ENCODE peak calls at places on chromosome 6, in eight cellular contexts. E is Peyer's patch, I is heart left ventricle, H is uterus, P is stomach, B is A549, A is body of pancreas, R is breast epithelium. D is an unnamed sample.

GRCh38 chr6:89260832-89261231 is 43.7 kb upstream of the GABRR1 start:
- DNase-seq in I (no peak), R (no peak), H (no peak), B (no peak), A (no peak), P (no peak), E (no peak), D (no peak)

GRCh38 chr6:35381132-35381531 is 38.8 kb downstream of the PPARD start:
- DNase-seq in B (no peak), A (no peak), E (no peak), H (no peak), P (no peak), R (no peak), I (no peak), D (no peak)

GRCh38 chr6:169559001-169559441 is 142.8 kb downstream of the WDR27 start:
- DNase-seq in E (no peak), R (no peak), B (no peak), P (no peak), A (no peak), H (no peak), I (no peak), D (no peak)

GRCh38 chr6:93282521-93283031 is 136.8 kb downstream of the EPHA7 start:
- DNase-seq in A (no peak), R (no peak), B (no peak), I (peak), E (no peak), P (no peak), H (no peak), D (no peak)

GRCh38 chr6:166598441-166599138 is 12.1 kb upstream of the RAMACL start:
- DNase-seq in I (peak), B (no peak), A (no peak), H (peak), R (peak), P (no peak), E (no peak), D (peak)

GRCh38 chr6:30769088-30769852 is 24.9 kb upstream of the IER3 start:
- DNase-seq in E (peak), R (peak), A (peak), B (peak), P (peak), H (peak), I (peak), D (no peak)

GRCh38 chr6:26316291-26316690 is 48.7 kb upstream of the BTN3A2 start:
- DNase-seq in E (no peak), P (no peak), R (no peak), A (no peak), B (no peak), H (no peak), I (no peak), D (no peak)

GRCh38 chr6:52551483-52552277 is 25.2 kb downstream of the TRAM2 start:
- DNase-seq in I (peak), B (no peak), E (no peak), H (peak), R (peak), A (peak), P (peak), D (peak)

GRCh38 chr6:158353851-158354508 is 41.7 kb downstream of the TULP4 start:
- DNase-seq in E (no peak), I (no peak), H (no peak), A (no peak), B (no peak), R (peak), P (no peak), D (no peak)

GRCh38 chr6:165744515-165745228 is 81.6 kb upstream of the PDE10A start:
- DNase-seq in H (no peak), E (no peak), R (no peak), P (no peak), I (no peak), B (no peak), A (no peak), D (no peak)

GRCh38 chr6:129753422-129753821 is 43.4 kb upstream of the ARHGAP18 start:
- DNase-seq in P (no peak), I (no peak), A (no peak), R (no peak), H (no peak), B (no peak), E (no peak), D (no peak)

GRCh38 chr6:13411484-13411883 is 75.9 kb downstream of the GFOD1 start:
- DNase-seq in I (no peak), H (no peak), A (no peak), B (no peak), P (no peak), E (no peak), R (no peak), D (no peak)

GRCh38 chr6:111798281-111798725 is 74.9 kb downstream of the FYN start:
- DNase-seq in E (no peak), P (no peak), R (no peak), I (no peak), H (no peak), A (no peak), B (no peak), D (no peak)

GRCh38 chr6:38610050-38610619 is 29.6 kb downstream of the BTBD9 start:
- DNase-seq in I (no peak), H (no peak), B (no peak), A (no peak), P (no peak), E (no peak), R (no peak), D (no peak)

GRCh38 chr6:25369450-25370086 is 90.4 kb downstream of the CARMIL1 start:
- DNase-seq in R (peak), A (peak), I (peak), P (peak), E (no peak), B (no peak), H (no peak), D (no peak)

GRCh38 chr6:131410785-131411184 is 162.2 kb upstream of the ARG1 start:
- DNase-seq in R (no peak), P (no peak), A (no peak), I (no peak), B (no peak), H (no peak), E (no peak), D (no peak)

GRCh38 chr6:144214622-144215401 is 64.5 kb downstream of the STX11 start:
- DNase-seq in R (no peak), P (no peak), I (no peak), A (no peak), H (peak), E (no peak), B (no peak), D (no peak)

GRCh38 chr6:31607317-31607716 is 7.7 kb upstream of the AIF1 start:
- DNase-seq in I (no peak), A (no peak), H (no peak), B (no peak), P (no peak), R (no peak), E (no peak), D (no peak)

GRCh38 chr6:37889015-37889885 is 69.7 kb downstream of the ZFAND3 start:
- DNase-seq in H (no peak), A (no peak), B (no peak), I (no peak), R (no peak), P (no peak), E (no peak), D (no peak)

GRCh38 chr6:71334768-71335167 is 46.2 kb downstream of the OGFRL1 start:
- DNase-seq in E (no peak), B (no peak), R (no peak), A (no peak), H (no peak), I (no peak), P (no peak), D (no peak)

GRCh38 chr6:97669191-97669651 is 386.2 kb upstream of the MMS22L start:
- DNase-seq in R (no peak), P (no peak), I (peak), E (peak), A (no peak), B (no peak), H (no peak), D (no peak)

GRCh38 chr6:170445984-170446383 is 107.1 kb downstream of the PSMB1 start:
- DNase-seq in H (no peak), B (no peak), I (no peak), A (no peak), P (no peak), E (no peak), R (no peak), D (no peak)

GRCh38 chr6:15776458-15776980 is 113.7 kb upstream of the DTNBP1 start:
- DNase-seq in H (no peak), R (no peak), E (no peak), B (no peak), A (no peak), P (no peak), I (no peak), D (no peak)

GRCh38 chr6:72999995-73000394 is 225.3 kb downstream of the KHDC1L start:
- DNase-seq in P (no peak), E (no peak), R (peak), I (no peak), B (no peak), A (no peak), H (no peak), D (no peak)

GRCh38 chr6:8082572-8082953 is 18.4 kb upstream of the BLOC1S5 start:
- DNase-seq in P (no peak), R (no peak), E (no peak), I (no peak), A (no peak), H (no peak), B (no peak), D (no peak)

GRCh38 chr6:35128496-35128895 is 12.6 kb downstream of the TCP11 start:
- DNase-seq in H (no peak), I (no peak), E (no peak), R (no peak), B (no peak), A (no peak), P (no peak), D (no peak)

GRCh38 chr6:132495604-132496079 is 17.3 kb downstream of the STX7 start:
- DNase-seq in R (no peak), B (no peak), P (no peak), H (no peak), A (no peak), E (no peak), I (no peak), D (no peak)

GRCh38 chr6:148021715-148022114 is 320.9 kb upstream of the SASH1 start:
- DNase-seq in R (no peak), A (no peak), H (no peak), I (no peak), B (no peak), P (no peak), E (no peak), D (no peak)

GRCh38 chr6:124964084-124964763 is 2.0 kb downstream of the RNF217 start:
- DNase-seq in P (no peak), H (peak), I (no peak), R (peak), E (no peak), A (peak), B (no peak), D (peak)

GRCh38 chr6:117206951-117207687 is 58.2 kb upstream of the VGLL2 start:
- DNase-seq in B (no peak), E (no peak), H (no peak), P (no peak), R (peak), A (no peak), I (peak), D (no peak)

GRCh38 chr6:131222773-131223172 is 87.5 kb downstream of the AKAP7 start:
- DNase-seq in A (no peak), R (no peak), E (no peak), B (no peak), I (no peak), H (no peak), P (no peak), D (no peak)

GRCh38 chr6:32184084-32184640 is at the start of gene AGER:
- DNase-seq in I (no peak), B (no peak), R (no peak), E (no peak), A (no peak), H (no peak), P (no peak), D (no peak)

GRCh38 chr6:112475083-112475482 is 128.0 kb downstream of the RFPL4B start:
- DNase-seq in R (no peak), H (no peak), A (no peak), I (no peak), P (no peak), E (no peak), B (no peak), D (no peak)

GRCh38 chr6:44102527-44102926 is 24.7 kb downstream of the MRPL14 start:
- DNase-seq in H (no peak), B (no peak), E (no peak), P (no peak), A (no peak), R (no peak), I (no peak), D (no peak)
- TF ChIP-seq POLR2A in H (no peak), B (no peak), E (no peak), P (no peak), A (no peak), R (no peak), I (no peak), D (no peak)

GRCh38 chr6:6392214-6393068 is 72.0 kb upstream of the F13A1 start:
- DNase-seq in P (no peak), H (no peak), B (no peak), R (no peak), A (no peak), I (no peak), E (no peak), D (no peak)
- TF ChIP-seq POLR2A in P (no peak), H (no peak), B (no peak), R (no peak), A (no peak), I (no peak), E (no peak), D (no peak)

DNA sequence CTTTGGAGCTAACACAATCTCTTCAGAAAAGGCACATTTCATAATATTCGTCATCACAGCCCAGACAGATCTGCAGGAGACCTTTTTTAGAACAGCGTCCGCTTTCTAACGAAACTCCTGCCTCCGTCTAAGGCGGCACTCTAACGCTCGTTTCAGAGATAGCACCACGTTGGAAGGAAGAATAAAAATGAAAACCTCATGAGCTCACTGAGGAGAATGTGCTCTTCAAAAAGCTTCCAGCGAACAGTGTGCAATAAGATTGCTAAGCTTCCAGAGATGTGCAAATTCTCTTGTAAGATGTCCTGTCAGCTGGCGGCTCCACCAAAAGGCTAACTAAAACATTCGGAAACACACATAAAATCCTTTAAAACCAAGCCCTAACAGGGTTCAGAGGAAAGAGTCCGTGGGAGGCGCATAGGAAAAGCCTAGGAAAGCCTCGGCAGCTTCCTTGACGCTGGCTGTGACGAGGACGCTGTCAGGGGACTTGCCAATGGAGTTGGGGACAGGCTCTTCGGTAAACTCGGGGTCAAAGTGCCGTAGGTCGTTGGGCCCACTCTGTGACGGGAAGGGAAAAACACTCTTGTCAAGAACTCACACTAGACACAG is 117.6 kb upstream of the SLC2A12 start:
- DNase-seq in A (no peak), H (no peak), I (peak), P (no peak), R (no peak), E (no peak), B (no peak), D (no peak)
- TF ChIP-seq POLR2A in A (no peak), H (no peak), I (peak), P (no peak), R (no peak), E (no peak), B (no peak), D (no peak)

GRCh38 chr6:119034827-119035458 is 43.5 kb downstream of the FAM184A start:
- DNase-seq in I (no peak), E (no peak), P (no peak), H (no peak), B (no peak), R (no peak), A (no peak), D (no peak)

GRCh38 chr6:119037941-119038623 is 40.4 kb downstream of the FAM184A start:
- DNase-seq in E (no peak), B (no peak), A (no peak), H (no peak), P (no peak), I (no peak), R (no peak), D (no peak)

GRCh38 chr6:119037264-119037663 is 41.2 kb downstream of the FAM184A start:
- DNase-seq in B (no peak), E (no peak), I (no peak), H (no peak), A (no peak), P (no peak), R (no peak), D (no peak)

GRCh38 chr6:119035459-119035858 is 43.0 kb downstream of the FAM184A start:
- DNase-seq in I (no peak), E (no peak), H (no peak), R (no peak), B (no peak), P (no peak), A (no peak), D (no peak)

GRCh38 chr6:119036076-119036475 is 42.4 kb downstream of the FAM184A start:
- DNase-seq in P (no peak), I (no peak), A (no peak), H (no peak), R (no peak), B (no peak), E (no peak), D (no peak)
- TF ChIP-seq POLR2A in P (no peak), I (no peak), A (no peak), H (no peak), R (no peak), B (no peak), E (no peak), D (no peak)

GRCh38 chr6:43243649-43244321 is 504 bp downstream of the TTBK1 start:
- DNase-seq in A (no peak), P (no peak), H (no peak), E (no peak), I (no peak), R (no peak), B (no peak), D (no peak)

GRCh38 chr6:43246301-43247114 is 3.2 kb downstream of the TTBK1 start:
- DNase-seq in H (peak), E (peak), R (no peak), P (peak), I (peak), A (peak), B (peak), D (no peak)

GRCh38 chr6:43248791-43249190 is 5.5 kb downstream of the TTBK1 start:
- DNase-seq in B (no peak), H (no peak), P (no peak), E (no peak), I (no peak), R (no peak), A (no peak), D (no peak)

GRCh38 chr6:43248107-43248506 is 4.8 kb downstream of the TTBK1 start:
- DNase-seq in B (no peak), R (no peak), P (no peak), A (no peak), I (no peak), E (no peak), H (no peak), D (no peak)

DNA sequence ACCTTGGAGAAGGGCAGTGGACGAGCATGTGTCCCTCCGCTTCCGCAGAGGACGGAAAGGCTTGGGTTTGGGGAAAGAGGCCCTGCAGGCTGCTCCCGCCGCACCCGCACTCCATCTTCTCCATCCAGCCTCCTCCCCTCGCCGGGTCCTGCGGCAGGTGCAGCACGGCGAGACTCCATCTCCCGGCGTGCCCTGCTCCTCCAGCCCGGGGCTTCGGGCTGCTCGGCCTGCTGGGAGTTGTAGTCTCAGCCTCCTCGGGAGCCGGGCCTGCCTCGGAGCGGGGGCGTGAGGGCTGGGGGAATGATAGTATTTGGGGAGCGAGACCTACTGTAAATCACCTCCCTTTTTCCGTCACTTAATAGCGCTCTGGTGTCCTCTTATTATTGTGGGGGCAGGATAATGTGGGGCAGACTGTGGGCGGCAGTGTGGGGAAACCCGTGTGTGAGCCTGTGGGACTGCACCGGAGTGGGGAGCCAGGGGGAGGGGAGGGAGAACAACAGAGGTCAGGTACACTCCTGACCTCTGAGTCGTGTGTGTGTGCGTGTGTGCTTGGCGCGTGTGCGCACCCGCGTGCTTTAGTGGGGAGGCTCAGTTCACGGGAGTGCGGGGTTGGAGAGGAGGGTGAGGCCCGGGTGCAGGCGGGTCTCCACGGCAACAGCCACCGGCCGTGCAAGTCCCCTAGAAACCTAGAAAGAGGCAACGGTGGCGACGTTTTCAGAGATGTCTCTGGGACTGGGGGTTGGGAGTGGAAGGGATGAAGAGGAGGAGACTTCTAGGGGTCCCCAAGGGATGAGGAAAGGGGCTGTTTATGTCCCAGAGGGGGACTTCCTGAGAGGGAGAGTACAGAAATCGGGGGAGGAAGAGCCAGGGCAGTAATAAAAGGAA is 4.1 kb downstream of the TTBK1 start:
- DNase-seq in R (peak), B (peak), H (peak), P (peak), E (peak), A (peak), I (peak), D (peak)
- TF ChIP-seq POLR2A in R (no peak), B (no peak), H (no peak), P (no peak), E (no peak), A (peak), I (no peak), D (no peak)

DNA sequence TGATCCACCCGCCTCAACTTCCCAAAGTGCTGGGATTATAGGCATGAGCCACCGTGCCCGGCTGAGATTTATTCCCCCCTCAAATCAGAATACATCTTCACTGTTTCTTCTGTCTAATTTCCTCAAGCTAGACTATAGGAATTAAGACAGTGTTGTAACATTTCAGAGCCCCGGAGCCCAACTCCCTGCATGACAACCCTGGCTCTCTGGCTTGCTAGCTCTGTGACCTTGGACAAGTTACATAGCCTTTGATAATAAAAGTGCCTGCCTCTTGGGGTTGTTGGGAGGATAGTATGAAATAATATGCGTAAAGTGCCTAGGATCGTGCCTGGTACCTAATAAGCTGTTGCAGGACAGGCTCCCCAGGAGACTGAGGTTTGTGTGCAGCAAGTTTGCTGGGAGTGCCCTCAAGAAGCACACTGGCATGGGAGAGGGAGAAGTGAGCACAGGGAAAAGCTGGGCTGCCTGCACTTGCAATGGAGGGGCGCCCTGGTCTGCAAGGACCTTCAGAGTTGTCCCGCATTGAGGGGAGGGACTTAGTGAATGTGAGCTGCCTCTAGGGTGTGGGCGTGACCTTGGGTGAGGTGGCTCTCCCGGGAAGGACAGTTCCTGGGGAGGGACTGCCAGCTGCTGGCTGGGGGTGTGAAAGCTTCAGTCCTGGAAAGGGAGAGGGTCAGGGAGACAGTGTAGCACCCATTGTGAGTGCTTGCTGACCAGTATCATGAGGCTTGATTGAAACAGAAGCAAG is 43.4 kb downstream of the TAF8 start:
- DNase-seq in A (peak), E (no peak), P (peak), H (no peak), R (no peak), B (no peak), I (peak), D (no peak)
- TF ChIP-seq POLR2A in A (no peak), E (no peak), P (no peak), H (no peak), R (no peak), B (no peak), I (no peak), D (no peak)

GRCh38 chr6:142753196-142753595 is 191.8 kb downstream of the HIVEP2 start:
- DNase-seq in I (no peak), E (no peak), B (no peak), P (no peak), H (no peak), R (no peak), A (no peak), D (no peak)
- TF ChIP-seq POLR2A in I (no peak), E (no peak), B (no peak), P (no peak), H (no peak), R (no peak), A (no peak), D (no peak)

GRCh38 chr6:152948150-152948768 is 34.6 kb downstream of the FBXO5 start:
- DNase-seq in A (no peak), I (no peak), E (no peak), H (no peak), P (no peak), R (no peak), B (peak), D (no peak)
- TF ChIP-seq POLR2A in A (no peak), I (no peak), E (no peak), H (no peak), P (no peak), R (no peak), B (no peak), D (no peak)

GRCh38 chr6:157221049-157221816 is 102.1 kb downstream of the TMEM242 start:
- DNase-seq in H (peak), A (peak), E (peak), R (peak), B (peak), P (peak), I (peak), D (peak)
- TF ChIP-seq POLR2A in H (no peak), A (peak), E (no peak), R (no peak), B (peak), P (no peak), I (peak), D (no peak)